ENCODE peak calls at places on chromosome X, in eight cellular contexts. R, E, Q, A, U, X, K and L are unnamed samples.

GRCh38 chrX:107662824-107663223 is 34.5 kb downstream of the PRPS1 start:
- DNase-seq in X (no peak), K (no peak), E (no peak), U (no peak), R (no peak), Q (no peak), A (no peak), L (no peak)

GRCh38 chrX:9909254-9909653 is 57.9 kb upstream of the CLDN34 start:
- DNase-seq in U (no peak), K (no peak), E (no peak), X (no peak), Q (no peak), A (no peak), R (no peak), L (no peak)

GRCh38 chrX:153827903-153828302 is 2.4 kb downstream of the PDZD4 start:
- DNase-seq in R (no peak), U (no peak), K (no peak), Q (no peak), X (no peak), E (no peak), A (no peak), L (no peak)

GRCh38 chrX:7283741-7284140 is 135.8 kb upstream of the PUDP start:
- DNase-seq in E (no peak), R (no peak), Q (no peak), U (no peak), K (no peak), X (no peak), A (no peak), L (no peak)

GRCh38 chrX:69489625-69490024 is 14.5 kb upstream of the NALF2 start:
- DNase-seq in E (no peak), A (no peak), X (no peak), R (no peak), Q (no peak), U (no peak), K (no peak), L (no peak)

GRCh38 chrX:15838017-15838416 is 16.6 kb downstream of the AP1S2 start:
- DNase-seq in Q (no peak), K (no peak), E (no peak), U (no peak), X (no peak), A (no peak), R (no peak), L (no peak)

GRCh38 chrX:138858946-138859345 is 147.4 kb upstream of the FGF13 start:
- DNase-seq in K (no peak), U (no peak), R (no peak), Q (no peak), X (no peak), A (peak; percentile 57), E (no peak), L (no peak)

GRCh38 chrX:137945470-137945869 is 379.5 kb downstream of the ZIC3 start:
- DNase-seq in Q (no peak), X (no peak), U (no peak), A (no peak), E (no peak), R (no peak), K (no peak), L (no peak)

GRCh38 chrX:71604141-71604540 is 14.2 kb downstream of the CXCR3 start:
- DNase-seq in E (no peak), K (no peak), A (no peak), R (no peak), Q (no peak), U (no peak), X (no peak), L (no peak)

GRCh38 chrX:147953976-147954375 is 27.2 kb upstream of the FMR1NB start:
- DNase-seq in R (no peak), K (no peak), Q (no peak), A (no peak), X (no peak), U (no peak), E (no peak), L (no peak)

GRCh38 chrX:136452614-136453013 is 35.1 kb upstream of the BRS3 start:
- DNase-seq in U (no peak), K (no peak), X (no peak), Q (no peak), A (no peak), R (no peak), E (no peak), L (no peak)

GRCh38 chrX:68332156-68332823 is 101.0 kb downstream of the OPHN1 start:
- DNase-seq in E (no peak), A (peak; percentile 3), K (no peak), R (no peak), X (no peak), U (no peak), Q (no peak), L (no peak)

GRCh38 chrX:15301924-15302323 is 13.5 kb downstream of the ASB11 start:
- DNase-seq in R (no peak), K (no peak), U (no peak), A (no peak), E (no peak), Q (no peak), X (no peak), L (no peak)

GRCh38 chrX:97211070-97211469 is 327.4 kb downstream of the RPA4 start:
- DNase-seq in E (no peak), A (no peak), U (no peak), R (no peak), X (no peak), Q (no peak), K (no peak), L (no peak)

GRCh38 chrX:133177202-133177601 is 41.0 kb downstream of the TFDP3 start:
- DNase-seq in E (no peak), X (no peak), Q (no peak), A (no peak), R (no peak), U (no peak), K (no peak), L (no peak)

GRCh38 chrX:128781506-128781905 is 729.3 kb upstream of the ACTRT1 start:
- DNase-seq in E (no peak), U (no peak), R (no peak), Q (no peak), K (no peak), X (peak; percentile 67), A (no peak), L (no peak)

GRCh38 chrX:2627272-2627867 is 63.7 kb upstream of the CD99 start:
- DNase-seq in E (no peak), U (no peak), R (peak; percentile 15), K (no peak), X (peak; percentile 67), A (no peak), Q (no peak), L (no peak)

GRCh38 chrX:30275498-30275897 is 28.6 kb downstream of the MAGEB1 start:
- DNase-seq in R (no peak), Q (no peak), X (no peak), E (no peak), U (no peak), K (no peak), A (no peak), L (no peak)

GRCh38 chrX:105636667-105637066 is 185.7 kb upstream of the NRK start:
- DNase-seq in X (peak; percentile 52), E (no peak), U (no peak), A (no peak), K (no peak), Q (no peak), R (no peak), L (no peak)

GRCh38 chrX:103913356-103914020 is 48.9 kb upstream of the TMSB15B start:
- DNase-seq in R (no peak), A (no peak), U (no peak), Q (no peak), X (peak; percentile 60), E (no peak), K (no peak), L (no peak)

GRCh38 chrX:29024813-29025342 is 437.6 kb downstream of the IL1RAPL1 start:
- DNase-seq in X (no peak), K (no peak), R (no peak), E (no peak), A (no peak), Q (no peak), U (no peak), L (no peak)

GRCh38 chrX:151977009-151977408 is 2.5 kb upstream of the GABRE start:
- DNase-seq in U (no peak), A (no peak), Q (no peak), R (no peak), E (no peak), X (peak; percentile 38), K (no peak), L (no peak)

GRCh38 chrX:154987940-154988339 is 34.6 kb downstream of the F8 start:
- DNase-seq in R (no peak), X (no peak), A (no peak), K (no peak), E (no peak), U (no peak), Q (no peak), L (no peak)

GRCh38 chrX:110871839-110872238 is 76.2 kb upstream of the CHRDL1 start:
- DNase-seq in E (no peak), A (no peak), U (no peak), R (no peak), X (no peak), Q (no peak), K (no peak), L (no peak)

GRCh38 chrX:40952855-40953254 is 132.4 kb upstream of the USP9X start:
- DNase-seq in K (no peak), R (no peak), E (no peak), Q (no peak), X (no peak), A (no peak), U (no peak), L (no peak)

GRCh38 chrX:24081661-24082154 is 27.0 kb downstream of the EIF2S3 start:
- DNase-seq in Q (peak; percentile 5), R (peak; percentile 18), K (no peak), U (no peak), E (no peak), X (peak; percentile 95), A (no peak), L (peak; percentile 33)

GRCh38 chrX:128396601-128397000 is 344.4 kb upstream of the ACTRT1 start:
- DNase-seq in E (no peak), Q (no peak), X (no peak), K (no peak), A (no peak), U (no peak), R (no peak), L (no peak)

GRCh38 chrX:17553451-17553850 is 178.5 kb downstream of the NHS start:
- DNase-seq in U (no peak), A (peak; percentile 33), Q (no peak), R (no peak), K (peak; percentile 24), X (peak; percentile 57), E (no peak), L (no peak)

GRCh38 chrX:72142094-72142843 is 10.6 kb upstream of the RTL5 start:
- DNase-seq in U (no peak), K (no peak), R (no peak), Q (no peak), X (no peak), A (no peak), E (peak; percentile 3), L (no peak)

GRCh38 chrX:94389044-94389443 is 715.0 kb downstream of the FAM133A start:
- DNase-seq in Q (no peak), K (no peak), A (no peak), X (no peak), R (no peak), E (no peak), U (no peak), L (no peak)

GRCh38 chrX:11100281-11101035 is 10.7 kb upstream of the HCCS start:
- DNase-seq in K (peak; percentile 28), A (peak; percentile 16), X (peak; percentile 55), Q (no peak), U (no peak), R (no peak), E (no peak), L (no peak)

GRCh38 chrX:42485621-42486020 is 292.3 kb downstream of the PPP1R2C start:
- DNase-seq in K (no peak), A (no peak), R (no peak), U (no peak), Q (no peak), X (no peak), E (no peak), L (no peak)

GRCh38 chrX:107654778-107655761 is 26.8 kb downstream of the PRPS1 start:
- DNase-seq in R (peak; percentile 44), E (peak; percentile 6), K (no peak), U (peak; percentile 2), X (peak; percentile 98), A (no peak), Q (peak; percentile 6), L (peak; percentile 45)

GRCh38 chrX:11932423-11932822 is 174.4 kb downstream of the MSL3 start:
- DNase-seq in Q (no peak), X (no peak), A (no peak), U (no peak), R (no peak), K (no peak), E (no peak), L (no peak)